ENCODE peak calls at places on chromosomes 2 and 18, in nine cellular contexts. E is activated naive CD4-positive, alpha-beta T cell; A is foreskin fibroblast; L is NCI-H1417; M is hippocampal formation; N is SK-N-SH; T is left lung; Z is NAMALWA; H is hepatic stellate cell. K is an unnamed sample.

GRCh38 chr2:234134496-234134895 is 84.0 kb downstream of the SPP2 start:
- DNase-seq in E (no peak), M (no peak), L (no peak), T (no peak), H (no peak), A (no peak), N (no peak), Z (no peak), K (no peak)

GRCh38 chr2:160836755-160837154 is 323.5 kb upstream of the TANK start:
- DNase-seq in L (no peak), A (peak), E (no peak), N (no peak), M (no peak), H (peak), T (no peak), Z (no peak), K (no peak)

GRCh38 chr2:55120634-55121359 is 70.5 kb upstream of the RTN4 start:
- DNase-seq in M (peak), Z (peak), L (peak), A (peak), T (no peak), N (no peak), E (no peak), H (peak), K (peak)

GRCh38 chr2:40488927-40489677 is 37.2 kb upstream of the SLC8A1 start:
- DNase-seq in Z (peak), E (no peak), L (no peak), N (no peak), H (peak), M (no peak), A (peak), T (no peak), K (no peak)

GRCh38 chr18:75421656-75422055 is 5.8 kb downstream of the SMIM21 start:
- DNase-seq in Z (no peak), T (no peak), M (no peak), E (no peak), N (no peak), A (peak), L (no peak), H (no peak), K (no peak)

GRCh38 chr18:8988262-8988871 is 114.1 kb upstream of the NDUFV2 start:
- DNase-seq in E (peak), H (peak), Z (peak), M (peak), T (peak), L (peak), A (peak), N (peak), K (peak)

GRCh38 chr2:118186110-118186857 is 98.0 kb downstream of the INSIG2 start:
- DNase-seq in M (peak), L (peak), A (peak), H (peak), N (peak), E (peak), T (peak), Z (peak), K (peak)

GRCh38 chr18:57301573-57302230 is 50.7 kb upstream of the ST8SIA3 start:
- DNase-seq in A (no peak), L (peak), Z (no peak), T (no peak), H (no peak), E (no peak), M (no peak), N (peak), K (peak)